ENCODE peak calls at places on chromosomes 12 and 14, in seven cellular contexts. O, V, W, Y, F, L and M are unnamed samples.

GRCh38 chr14:75885829-75886228 is 96.0 kb downstream of the TGFB3 start:
- DNase-seq in O (no peak), V (no peak), W (peak), Y (no peak), F (peak), L (no peak), M (no peak)

GRCh38 chr14:96122496-96122895 is 82.1 kb upstream of the BDKRB2 start:
- DNase-seq in O (no peak), V (no peak), W (no peak), Y (no peak), F (peak), L (no peak), M (peak)

GRCh38 chr14:29627141-29627540 is 300.5 kb downstream of the PRKD1 start:
- DNase-seq in O (no peak), V (no peak), W (peak), Y (no peak), F (peak), L (no peak), M (no peak)

GRCh38 chr14:23694085-23694975 is 58.2 kb downstream of the DHRS2 start:
- DNase-seq in O (no peak), V (no peak), W (peak), Y (peak), F (no peak), L (no peak), M (no peak)

GRCh38 chr14:60196291-60196690 is 31.1 kb upstream of the DHRS7 start:
- DNase-seq in O (no peak), V (no peak), W (peak), Y (no peak), F (no peak), L (no peak), M (no peak)

GRCh38 chr14:101500061-101500460 is 61.2 kb upstream of the DIO3 start:
- DNase-seq in O (peak), V (no peak), W (no peak), Y (no peak), F (no peak), L (peak), M (no peak)

GRCh38 chr12:128076188-128076587 is 190.8 kb upstream of the TMEM132C start:
- DNase-seq in O (no peak), V (no peak), W (no peak), Y (no peak), F (peak), L (no peak), M (no peak)

GRCh38 chr12:25023808-25024207 is 74.9 kb upstream of the BCAT1 start:
- DNase-seq in O (no peak), V (no peak), W (no peak), Y (no peak), F (no peak), L (no peak), M (no peak)

GRCh38 chr12:62435337-62436163 is 31.1 kb upstream of the MON2 start:
- DNase-seq in O (peak), V (no peak), W (peak), Y (peak), F (peak), L (peak), M (no peak)

GRCh38 chr12:115837220-115837619 is 440.3 kb downstream of the MED13L start:
- DNase-seq in O (no peak), V (no peak), W (no peak), Y (no peak), F (no peak), L (no peak), M (no peak)

GRCh38 chr12:89245090-89245489 is 107.2 kb downstream of the DUSP6 start:
- DNase-seq in O (no peak), V (peak), W (no peak), Y (no peak), F (no peak), L (no peak), M (no peak)

GRCh38 chr14:68222726-68223125 is 403.1 kb downstream of the RAD51B start:
- DNase-seq in O (no peak), V (no peak), W (no peak), Y (no peak), F (no peak), L (no peak), M (no peak)